ENCODE peak calls at places on chromosomes 16 and 17, in five cellular contexts. F is HFF-Myc; Q is hypothalamus; S is HEK293T; B is stimulated activated CD4-positive, alpha-beta T cell treated with anti-CD3 and anti-CD28 coated beads, Interleukin-12 subunit alpha, Interleukin-12 subunit beta, amount 100 ng/mL, for 48 hours. E is an unnamed sample.

GRCh38 chr17:71938340-71939010 is 182.3 kb upstream of the SOX9 start:
- DNase-seq in F (no peak), Q (no peak), S (no peak), B (no peak), E (no peak)

GRCh38 chr17:60600490-60601431 is 768 bp downstream of the PPM1D start:
- DNase-seq in F (peak), Q (peak), S (peak), B (peak), E (peak)

GRCh38 chr17:2253768-2254406 is 49.7 kb downstream of the SMG6 start:
- DNase-seq in F (no peak), Q (no peak), S (no peak), B (no peak), E (no peak)

GRCh38 chr16:83403751-83404150 is 404.0 kb upstream of the HSBP1 start:
- DNase-seq in F (no peak), Q (no peak), S (no peak), B (no peak), E (no peak)

GRCh38 chr17:75565066-75565465 is 22.5 kb upstream of the MYO15B start:
- DNase-seq in F (no peak), Q (no peak), S (no peak), B (no peak), E (peak)

GRCh38 chr16:8904018-8904430 is 21.9 kb downstream of the LITAFD start:
- DNase-seq in F (no peak), Q (no peak), S (no peak), B (no peak), E (no peak)

GRCh38 chr16:17229131-17229530 is 241.6 kb downstream of the XYLT1 start:
- DNase-seq in F (no peak), Q (no peak), S (no peak), B (no peak), E (no peak)

GRCh38 chr17:39754958-39755549 is 17.3 kb downstream of the GRB7 start:
- DNase-seq in F (no peak), Q (no peak), S (no peak), B (no peak), E (no peak)

GRCh38 chr16:74607967-74608356 is 1.0 kb upstream of the GLG1 start:
- DNase-seq in F (no peak), Q (no peak), S (peak), B (no peak), E (no peak)

GRCh38 chr16:84616515-84616914 is 1.4 kb downstream of the COTL1 start:
- DNase-seq in F (no peak), Q (no peak), S (no peak), B (no peak), E (no peak)

GRCh38 chr17:20280832-20281231 is 186.5 kb downstream of the LGALS9B start:
- DNase-seq in F (no peak), Q (no peak), S (no peak), B (no peak), E (no peak)

GRCh38 chr16:64131423-64131822 is 990.4 kb downstream of the CDH11 start:
- DNase-seq in F (no peak), Q (no peak), S (no peak), B (no peak), E (no peak)

GRCh38 chr16:57533366-57533617 is 3.1 kb downstream of the CCDC102A start:
- DNase-seq in F (no peak), Q (no peak), S (no peak), B (no peak), E (no peak)

GRCh38 chr16:5900046-5900445 is 802.5 kb upstream of the EEF2KMT start:
- DNase-seq in F (no peak), Q (no peak), S (no peak), B (no peak), E (no peak)

GRCh38 chr17:74202879-74203432 is 522 bp upstream of the RPL38 start:
- DNase-seq in F (no peak), Q (no peak), S (no peak), B (no peak), E (no peak)

GRCh38 chr16:69566437-69567030 is 768 bp downstream of the NFAT5 start:
- DNase-seq in F (no peak), Q (peak), S (peak), B (peak), E (peak)

GRCh38 chr17:19237389-19238166 is 412 bp downstream of the EPN2 start:
- DNase-seq in F (no peak), Q (no peak), S (peak), B (peak), E (peak)

GRCh38 chr16:80507538-80507937 is 33.3 kb upstream of the DYNLRB2 start:
- DNase-seq in F (no peak), Q (no peak), S (no peak), B (no peak), E (no peak)

GRCh38 chr17:11461993-11462548 is 136.2 kb upstream of the DNAH9 start:
- DNase-seq in F (no peak), Q (no peak), S (no peak), B (no peak), E (no peak)

GRCh38 chr17:66526827-66527226 is 224.4 kb downstream of the PRKCA start:
- DNase-seq in F (no peak), Q (no peak), S (no peak), B (no peak), E (no peak)